ENCODE peak calls at places on chromosomes 5 and 9, in five cellular contexts. One of them, this sample, is unnamed.

GRCh38 chr5:81010636-81011035 is 50.5 kb downstream of the RASGRF2 start:
- DNase-seq in GM23338: no peak
- DNase-seq in neuronal stem cell: no peak
- DNase-seq in Caco-2: no peak
- DNase-seq in PC-9: no peak
- DNase-seq in this sample: no peak

GRCh38 chr9:132059351-132059750 is 20.3 kb downstream of the MED27 start:
- DNase-seq in GM23338: no peak
- DNase-seq in neuronal stem cell: no peak
- DNase-seq in Caco-2: no peak
- DNase-seq in PC-9: no peak
- DNase-seq in this sample: no peak

GRCh38 chr9:71681104-71681707 is 87.1 kb downstream of the CEMIP2 start:
- DNase-seq in GM23338: no peak
- DNase-seq in neuronal stem cell: no peak
- DNase-seq in Caco-2: no peak
- DNase-seq in PC-9: no peak
- DNase-seq in this sample: no peak

GRCh38 chr9:91865041-91865440 is 85.0 kb downstream of the ROR2 start:
- DNase-seq in GM23338: no peak
- DNase-seq in neuronal stem cell: no peak
- DNase-seq in Caco-2: no peak
- DNase-seq in PC-9: no peak
- DNase-seq in this sample: peak; percentile 65

GRCh38 chr9:19517202-19517942 is 108.6 kb downstream of the ACER2 start:
- DNase-seq in GM23338: peak; percentile 82
- DNase-seq in neuronal stem cell: no peak
- DNase-seq in Caco-2: no peak
- DNase-seq in PC-9: no peak
- DNase-seq in this sample: no peak

GRCh38 chr5:172102913-172103629 is 85.0 kb downstream of the STK10 start:
- DNase-seq in GM23338: peak; percentile 77
- DNase-seq in neuronal stem cell: peak; percentile 23
- DNase-seq in Caco-2: no peak
- DNase-seq in PC-9: peak; percentile 87
- DNase-seq in this sample: peak; percentile 99

GRCh38 chr5:134127376-134127861 is 12.9 kb downstream of the TCF7 start:
- DNase-seq in GM23338: no peak
- DNase-seq in neuronal stem cell: no peak
- DNase-seq in Caco-2: no peak
- DNase-seq in PC-9: no peak
- DNase-seq in this sample: no peak

GRCh38 chr5:40909233-40909632 is at the start of gene C7:
- DNase-seq in GM23338: no peak
- DNase-seq in neuronal stem cell: no peak
- DNase-seq in Caco-2: no peak
- DNase-seq in PC-9: no peak
- DNase-seq in this sample: peak; percentile 45

GRCh38 chr9:90914868-90915483 is 113.4 kb downstream of the SYK start:
- DNase-seq in GM23338: peak; percentile 86
- DNase-seq in neuronal stem cell: peak; percentile 60
- DNase-seq in Caco-2: peak; percentile 62
- DNase-seq in PC-9: peak; percentile 75
- DNase-seq in this sample: peak; percentile 83

GRCh38 chr5:35458824-35459207 is 158.8 kb upstream of the SPEF2 start:
- DNase-seq in GM23338: no peak
- DNase-seq in neuronal stem cell: no peak
- DNase-seq in Caco-2: no peak
- DNase-seq in PC-9: no peak
- DNase-seq in this sample: peak; percentile 94
- H3K27me3 ChIP-seq in GM23338: no peaks in the 10 kb centered on the region
- H3K27me3 ChIP-seq in neuronal stem cell: no peaks in the 10 kb centered on the region
- H3K27me3 ChIP-seq in Caco-2: no peaks in the 10 kb centered on the region
- H3K27me3 ChIP-seq in PC-9: no peaks in the 10 kb centered on the region
- H3K27me3 ChIP-seq in this sample: no peaks in the 10 kb centered on the region

GRCh38 chr5:93601433-93602175 is 18.6 kb downstream of the NR2F1 start:
- DNase-seq in GM23338: peak; percentile 74
- DNase-seq in neuronal stem cell: no peak
- DNase-seq in Caco-2: no peak
- DNase-seq in PC-9: no peak
- DNase-seq in this sample: no peak
- H3K27me3 ChIP-seq in GM23338: peaks cover 100% of the 10 kb centered on the region
- H3K27me3 ChIP-seq in neuronal stem cell: peaks cover 9% of the 10 kb centered on the region
- H3K27me3 ChIP-seq in Caco-2: no peaks in the 10 kb centered on the region
- H3K27me3 ChIP-seq in PC-9: no peaks in the 10 kb centered on the region
- H3K27me3 ChIP-seq in this sample: peaks cover 100% of the 10 kb centered on the region

GRCh38 chr5:176161431-176161830 is 76.8 kb upstream of the SIMC1 start:
- DNase-seq in GM23338: no peak
- DNase-seq in neuronal stem cell: no peak
- DNase-seq in Caco-2: no peak
- DNase-seq in PC-9: no peak
- DNase-seq in this sample: no peak
- H3K27me3 ChIP-seq in GM23338: no peaks in the 10 kb centered on the region
- H3K27me3 ChIP-seq in neuronal stem cell: no peaks in the 10 kb centered on the region
- H3K27me3 ChIP-seq in Caco-2: no peaks in the 10 kb centered on the region
- H3K27me3 ChIP-seq in PC-9: peaks cover 86% of the 10 kb centered on the region
- H3K27me3 ChIP-seq in this sample: no peaks in the 10 kb centered on the region

DNA sequence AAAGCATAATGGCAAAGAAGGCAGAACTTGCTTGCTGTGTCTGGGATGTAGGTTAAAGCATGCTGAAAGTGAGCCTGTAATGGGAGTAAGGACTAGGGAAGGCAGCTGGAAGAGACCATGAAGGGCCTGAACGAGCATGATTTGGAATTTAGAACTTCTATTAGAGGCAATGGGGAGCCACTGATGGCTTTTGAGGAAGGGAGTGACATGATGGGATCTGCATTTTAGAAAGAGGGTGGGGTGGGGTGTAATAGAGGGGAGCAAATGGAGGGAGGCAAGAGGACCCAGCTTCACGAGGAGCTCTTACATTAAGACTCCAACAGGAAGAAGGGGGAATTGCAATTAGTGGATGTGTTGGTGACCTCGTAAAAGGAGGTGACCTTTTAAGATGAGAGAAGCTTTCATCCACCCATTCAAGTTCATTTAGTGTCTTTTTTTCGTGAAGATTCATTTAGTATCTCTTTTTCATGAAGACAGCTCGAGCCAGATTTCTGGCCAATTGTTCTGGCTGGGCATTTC is 13.6 kb upstream of the GABRP start:
- DNase-seq in GM23338: peak; percentile 68
- DNase-seq in neuronal stem cell: no peak
- DNase-seq in Caco-2: no peak
- DNase-seq in PC-9: no peak
- DNase-seq in this sample: no peak
- H3K27me3 ChIP-seq in GM23338: no peaks in the 10 kb centered on the region
- H3K27me3 ChIP-seq in neuronal stem cell: no peaks in the 10 kb centered on the region
- H3K27me3 ChIP-seq in Caco-2: no peaks in the 10 kb centered on the region
- H3K27me3 ChIP-seq in PC-9: no peaks in the 10 kb centered on the region
- H3K27me3 ChIP-seq in this sample: no peaks in the 10 kb centered on the region